ENCODE peak calls at places on chromosomes 7 and 10, in four cellular contexts. O is GM12878, X is HepG2, K is A549. N is an unnamed sample.

GRCh38 chr10:79378647-79379511 is 31.6 kb downstream of the PPIF start:
- DNase-seq in X (no peak), O (no peak), K (no peak), N (no peak)

GRCh38 chr10:23331567-23332290 is 12.9 kb downstream of the C10orf67 start:
- DNase-seq in K (no peak), O (no peak), X (no peak), N (no peak)

GRCh38 chr10:129953541-129954031 is 10.5 kb downstream of the EBF3 start:
- DNase-seq in X (no peak), K (no peak), O (no peak), N (no peak)

GRCh38 chr7:117284692-117285091 is 38.2 kb downstream of the WNT2 start:
- DNase-seq in O (no peak), X (no peak), K (no peak), N (no peak)

GRCh38 chr7:84637568-84638338 is 443.2 kb upstream of the SEMA3A start:
- DNase-seq in K (peak; percentile 57), X (no peak), O (no peak), N (no peak)

GRCh38 chr10:31099664-31100063 is 68.0 kb upstream of the ZNF438 start:
- DNase-seq in K (peak; percentile 50), O (no peak), X (peak; percentile 6), N (no peak)

GRCh38 chr7:134024729-134025128 is 102.4 kb upstream of the LRGUK start:
- DNase-seq in O (no peak), X (no peak), K (no peak), N (peak; percentile 30)

GRCh38 chr7:128103498-128104108 is 72.4 kb upstream of the LRRC4 start:
- DNase-seq in X (peak; percentile 85), O (no peak), K (no peak), N (peak; percentile 66)

GRCh38 chr10:21516270-21517131 is 9.0 kb downstream of the SKIDA1 start:
- DNase-seq in O (no peak), K (peak; percentile 63), X (no peak), N (peak; percentile 67)

GRCh38 chr10:124416733-124417132 is 2.0 kb downstream of the OAT start:
- DNase-seq in O (no peak), K (peak; percentile 31), X (peak; percentile 74), N (no peak)

GRCh38 chr7:55140221-55140980 is 121.6 kb downstream of the EGFR start:
- DNase-seq in O (peak; percentile 63), X (no peak), K (no peak), N (no peak)

GRCh38 chr7:149558149-149558861 is 60.7 kb upstream of the ZNF746 start:
- DNase-seq in X (no peak), O (no peak), K (no peak), N (no peak)

GRCh38 chr10:20228748-20229147 is 412.5 kb downstream of the PLXDC2 start:
- DNase-seq in O (no peak), X (peak; percentile 41), K (no peak), N (no peak)

GRCh38 chr10:124996127-124996853 is 54.4 kb downstream of the ZRANB1 start:
- DNase-seq in O (no peak), X (no peak), K (no peak), N (no peak)

GRCh38 chr10:90007226-90007625 is 305.8 kb downstream of the KIF20B start:
- DNase-seq in X (no peak), O (no peak), K (no peak), N (no peak)

GRCh38 chr7:157737151-157738063 is 400.6 kb downstream of the DNAJB6 start:
- DNase-seq in K (no peak), X (no peak), O (no peak), N (no peak)

GRCh38 chr7:516606-517456 is 2.8 kb downstream of the PDGFA start:
- DNase-seq in O (no peak), X (peak; percentile 43), K (peak; percentile 64), N (no peak)

GRCh38 chr10:93138113-93138870 is 64.6 kb downstream of the CYP26A1 start:
- DNase-seq in X (no peak), K (no peak), O (no peak), N (no peak)

GRCh38 chr10:16491933-16492332 is 29.7 kb downstream of the C1QL3 start:
- DNase-seq in X (no peak), O (no peak), K (no peak), N (peak; percentile 7)

GRCh38 chr10:6018422-6018821 is 41.1 kb upstream of the IL15RA start:
- DNase-seq in X (no peak), K (no peak), O (no peak), N (no peak)

GRCh38 chr7:86745019-86745745 is 101.5 kb downstream of the GRM3 start:
- DNase-seq in O (no peak), K (no peak), X (no peak), N (peak; percentile 33)

GRCh38 chr7:375901-376305 is 85.9 kb downstream of the FOXL3 start:
- DNase-seq in O (no peak), K (no peak), X (no peak), N (peak; percentile 37)

GRCh38 chr7:90777075-90777864 is 181.1 kb downstream of the CDK14 start:
- DNase-seq in K (no peak), O (peak; percentile 51), X (no peak), N (no peak)

GRCh38 chr7:81162771-81163525 is 244.1 kb upstream of the SEMA3C start:
- DNase-seq in O (no peak), X (no peak), K (peak; percentile 36), N (no peak)
- TF ChIP-seq PBX3 in O (no peak), X (no peak), K (no peak), N (no peak)

GRCh38 chr10:131898061-131898460 is 2.7 kb upstream of the PPP2R2D start:
- DNase-seq in O (no peak), X (no peak), K (no peak), N (no peak)
- TF ChIP-seq PBX3 in O (no peak), X (no peak), K (no peak), N (no peak)

GRCh38 chr10:53458007-53458406 is 685.4 kb upstream of the MBL2 start:
- DNase-seq in K (no peak), O (no peak), X (no peak), N (no peak)
- TF ChIP-seq PBX3 in K (no peak), O (no peak), X (no peak), N (no peak)

GRCh38 chr10:43235070-43235900 is 31.6 kb downstream of the RASGEF1A start:
- DNase-seq in O (no peak), K (no peak), X (no peak), N (no peak)
- TF ChIP-seq PBX3 in O (no peak), K (no peak), X (no peak), N (no peak)